ENCODE peak calls at places on chromosomes 4 and X, in nine cellular contexts. One of them, this sample, is unnamed.
A peak's percentile ranks its signal among the peaks of the same experiment; 100 is the strongest.

GRCh38 chrX:43693602-43694406 is 37.7 kb downstream of the MAOA start:
- DNase-seq in psoas muscle: no peak
- DNase-seq in stomach: no peak
- DNase-seq in small intestine: no peak
- DNase-seq in endothelial cell of umbilical vein: peak; percentile 76
- DNase-seq in adrenal gland: peak; percentile 44
- DNase-seq in aorta: no peak
- DNase-seq in WERI-Rb-1: no peak
- DNase-seq in left ventricle myocardium inferior: no peak
- DNase-seq in this sample: no peak

GRCh38 chrX:150696264-150696789 is 3.1 kb downstream of the MTMR1 start:
- DNase-seq in left ventricle myocardium inferior: no peak
- DNase-seq in endothelial cell of umbilical vein: no peak
- DNase-seq in stomach: no peak
- DNase-seq in adrenal gland: no peak
- DNase-seq in WERI-Rb-1: no peak
- DNase-seq in small intestine: no peak
- DNase-seq in aorta: no peak
- DNase-seq in psoas muscle: no peak
- DNase-seq in this sample: no peak

GRCh38 chr4:79163981-79164490 is 161.8 kb downstream of the NAA11 start:
- DNase-seq in WERI-Rb-1: no peak
- DNase-seq in psoas muscle: no peak
- DNase-seq in aorta: no peak
- DNase-seq in adrenal gland: no peak
- DNase-seq in small intestine: no peak
- DNase-seq in endothelial cell of umbilical vein: no peak
- DNase-seq in left ventricle myocardium inferior: no peak
- DNase-seq in stomach: no peak
- DNase-seq in this sample: no peak

GRCh38 chr4:61201562-61202099 is 1.5 kb downstream of the ADGRL3 start:
- DNase-seq in small intestine: no peak
- DNase-seq in stomach: no peak
- DNase-seq in endothelial cell of umbilical vein: no peak
- DNase-seq in aorta: no peak
- DNase-seq in left ventricle myocardium inferior: peak; percentile 15
- DNase-seq in psoas muscle: no peak
- DNase-seq in WERI-Rb-1: peak; percentile 10
- DNase-seq in adrenal gland: no peak
- DNase-seq in this sample: no peak

GRCh38 chrX:2283111-2283847 is 217.5 kb downstream of the DHRSX start:
- DNase-seq in endothelial cell of umbilical vein: no peak
- DNase-seq in WERI-Rb-1: no peak
- DNase-seq in stomach: no peak
- DNase-seq in small intestine: no peak
- DNase-seq in aorta: no peak
- DNase-seq in adrenal gland: no peak
- DNase-seq in psoas muscle: no peak
- DNase-seq in left ventricle myocardium inferior: no peak
- DNase-seq in this sample: no peak

GRCh38 chr4:41939016-41939623 is 3.9 kb downstream of the TMEM33 start:
- DNase-seq in small intestine: no peak
- DNase-seq in left ventricle myocardium inferior: no peak
- DNase-seq in stomach: no peak
- DNase-seq in endothelial cell of umbilical vein: no peak
- DNase-seq in psoas muscle: no peak
- DNase-seq in aorta: no peak
- DNase-seq in WERI-Rb-1: no peak
- DNase-seq in adrenal gland: no peak
- DNase-seq in this sample: no peak

GRCh38 chr4:64174247-64174882 is 234.9 kb downstream of the TECRL start:
- DNase-seq in endothelial cell of umbilical vein: no peak
- DNase-seq in psoas muscle: no peak
- DNase-seq in aorta: no peak
- DNase-seq in small intestine: no peak
- DNase-seq in adrenal gland: no peak
- DNase-seq in left ventricle myocardium inferior: no peak
- DNase-seq in stomach: no peak
- DNase-seq in WERI-Rb-1: no peak
- DNase-seq in this sample: no peak

GRCh38 chr4:1856920-1857699 is 1.2 kb upstream of the LETM1 start:
- DNase-seq in endothelial cell of umbilical vein: no peak
- DNase-seq in stomach: no peak
- DNase-seq in adrenal gland: peak; percentile 41
- DNase-seq in aorta: peak; percentile 59
- DNase-seq in small intestine: peak; percentile 22
- DNase-seq in WERI-Rb-1: peak; percentile 62
- DNase-seq in psoas muscle: no peak
- DNase-seq in left ventricle myocardium inferior: no peak
- DNase-seq in this sample: no peak

GRCh38 chr4:1539132-1539755 is 133.0 kb upstream of the NKX1-1 start:
- DNase-seq in adrenal gland: no peak
- DNase-seq in left ventricle myocardium inferior: no peak
- DNase-seq in stomach: no peak
- DNase-seq in small intestine: no peak
- DNase-seq in endothelial cell of umbilical vein: no peak
- DNase-seq in WERI-Rb-1: no peak
- DNase-seq in aorta: no peak
- DNase-seq in psoas muscle: peak; percentile 30
- DNase-seq in this sample: no peak

GRCh38 chr4:89363156-89363555 is 55.6 kb upstream of the GPRIN3 start:
- DNase-seq in aorta: no peak
- DNase-seq in WERI-Rb-1: no peak
- DNase-seq in adrenal gland: no peak
- DNase-seq in small intestine: no peak
- DNase-seq in psoas muscle: no peak
- DNase-seq in stomach: no peak
- DNase-seq in endothelial cell of umbilical vein: no peak
- DNase-seq in left ventricle myocardium inferior: no peak
- DNase-seq in this sample: no peak

GRCh38 chr4:152206646-152207435 is 329.1 kb downstream of the FBXW7 start:
- DNase-seq in psoas muscle: no peak
- DNase-seq in adrenal gland: no peak
- DNase-seq in endothelial cell of umbilical vein: peak; percentile 65
- DNase-seq in left ventricle myocardium inferior: no peak
- DNase-seq in WERI-Rb-1: no peak
- DNase-seq in stomach: no peak
- DNase-seq in aorta: no peak
- DNase-seq in small intestine: no peak
- DNase-seq in this sample: no peak

GRCh38 chr4:185457136-185457535 is 14.4 kb downstream of the CCDC110 start:
- DNase-seq in WERI-Rb-1: peak; percentile 45
- DNase-seq in adrenal gland: no peak
- DNase-seq in aorta: no peak
- DNase-seq in left ventricle myocardium inferior: no peak
- DNase-seq in stomach: no peak
- DNase-seq in psoas muscle: no peak
- DNase-seq in endothelial cell of umbilical vein: no peak
- DNase-seq in small intestine: no peak
- DNase-seq in this sample: no peak

GRCh38 chrX:130082244-130083106 is 27.8 kb downstream of the ELF4 start:
- DNase-seq in aorta: peak; percentile 69
- DNase-seq in adrenal gland: no peak
- DNase-seq in endothelial cell of umbilical vein: no peak
- DNase-seq in small intestine: peak; percentile 59
- DNase-seq in psoas muscle: peak; percentile 69
- DNase-seq in stomach: peak; percentile 37
- DNase-seq in WERI-Rb-1: no peak
- DNase-seq in left ventricle myocardium inferior: peak; percentile 29
- DNase-seq in this sample: peak; percentile 62

GRCh38 chr4:99062120-99062519 is 26.5 kb downstream of the ADH5 start:
- DNase-seq in stomach: no peak
- DNase-seq in WERI-Rb-1: no peak
- DNase-seq in psoas muscle: no peak
- DNase-seq in aorta: no peak
- DNase-seq in endothelial cell of umbilical vein: no peak
- DNase-seq in small intestine: no peak
- DNase-seq in adrenal gland: no peak
- DNase-seq in left ventricle myocardium inferior: no peak
- DNase-seq in this sample: no peak

GRCh38 chrX:1750267-1750666 is 135.4 kb downstream of the ASMT start:
- DNase-seq in psoas muscle: no peak
- DNase-seq in small intestine: no peak
- DNase-seq in WERI-Rb-1: no peak
- DNase-seq in stomach: no peak
- DNase-seq in endothelial cell of umbilical vein: no peak
- DNase-seq in left ventricle myocardium inferior: no peak
- DNase-seq in adrenal gland: no peak
- DNase-seq in aorta: no peak
- DNase-seq in this sample: no peak

GRCh38 chr4:24930136-24930535 is 17.3 kb upstream of the CCDC149 start:
- DNase-seq in aorta: no peak
- DNase-seq in psoas muscle: no peak
- DNase-seq in stomach: no peak
- DNase-seq in WERI-Rb-1: no peak
- DNase-seq in small intestine: no peak
- DNase-seq in endothelial cell of umbilical vein: no peak
- DNase-seq in adrenal gland: no peak
- DNase-seq in left ventricle myocardium inferior: no peak
- DNase-seq in this sample: no peak

GRCh38 chrX:16828126-16828908 is 41.8 kb downstream of the RBBP7 start:
- DNase-seq in aorta: no peak
- DNase-seq in WERI-Rb-1: no peak
- DNase-seq in adrenal gland: peak; percentile 66
- DNase-seq in left ventricle myocardium inferior: no peak
- DNase-seq in stomach: no peak
- DNase-seq in psoas muscle: no peak
- DNase-seq in endothelial cell of umbilical vein: peak; percentile 66
- DNase-seq in small intestine: no peak
- DNase-seq in this sample: no peak

GRCh38 chrX:67328496-67328895 is 215.3 kb upstream of the AR start:
- DNase-seq in adrenal gland: no peak
- DNase-seq in stomach: no peak
- DNase-seq in small intestine: no peak
- DNase-seq in psoas muscle: no peak
- DNase-seq in aorta: no peak
- DNase-seq in endothelial cell of umbilical vein: no peak
- DNase-seq in left ventricle myocardium inferior: no peak
- DNase-seq in WERI-Rb-1: no peak
- DNase-seq in this sample: no peak

GRCh38 chrX:34119122-34119521 is 13.0 kb downstream of the FAM47A start:
- DNase-seq in WERI-Rb-1: no peak
- DNase-seq in psoas muscle: no peak
- DNase-seq in adrenal gland: no peak
- DNase-seq in aorta: no peak
- DNase-seq in small intestine: no peak
- DNase-seq in stomach: no peak
- DNase-seq in left ventricle myocardium inferior: no peak
- DNase-seq in endothelial cell of umbilical vein: no peak
- DNase-seq in this sample: no peak

GRCh38 chr4:85951-86350 is 32.8 kb downstream of the ZNF595 start:
- DNase-seq in aorta: no peak
- DNase-seq in left ventricle myocardium inferior: no peak
- DNase-seq in stomach: no peak
- DNase-seq in psoas muscle: no peak
- DNase-seq in small intestine: no peak
- DNase-seq in WERI-Rb-1: no peak
- DNase-seq in endothelial cell of umbilical vein: no peak
- DNase-seq in adrenal gland: no peak
- DNase-seq in this sample: no peak
- H3K9me3 ChIP-seq in aorta: peaks cover 9% of the 10 kb centered on the region
- H3K9me3 ChIP-seq in left ventricle myocardium inferior: peaks cover 100% of the 10 kb centered on the region
- H3K9me3 ChIP-seq in stomach: peaks cover 68% of the 10 kb centered on the region
- H3K9me3 ChIP-seq in psoas muscle: peaks cover 100% of the 10 kb centered on the region
- H3K9me3 ChIP-seq in small intestine: peaks cover 3% of the 10 kb centered on the region
- H3K9me3 ChIP-seq in WERI-Rb-1: peaks cover 59% of the 10 kb centered on the region
- H3K9me3 ChIP-seq in endothelial cell of umbilical vein: peaks cover 18% of the 10 kb centered on the region
- H3K9me3 ChIP-seq in adrenal gland: peaks cover 59% of the 10 kb centered on the region
- H3K9me3 ChIP-seq in this sample: peaks cover 27% of the 10 kb centered on the region

DNA sequence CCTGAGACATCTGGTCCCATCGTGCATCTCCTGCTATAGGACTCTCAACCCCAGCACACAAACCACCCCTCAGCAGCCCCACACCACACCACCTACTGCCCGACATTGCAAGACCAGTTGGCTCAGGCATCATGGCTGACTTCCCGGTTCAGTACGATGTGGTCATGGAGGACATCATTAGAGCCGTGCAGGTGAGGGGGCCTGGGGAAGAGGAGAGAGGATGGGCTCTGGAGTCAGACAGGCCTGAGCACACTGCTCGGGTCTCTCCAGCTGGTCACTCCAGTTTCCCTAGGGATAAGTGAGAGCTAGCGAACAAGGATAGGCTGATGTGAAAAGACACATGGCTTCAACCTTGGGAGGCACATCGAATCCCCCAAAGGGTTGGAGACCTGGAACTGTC is 17.2 kb downstream of the MAGED2 start:
- DNase-seq in stomach: no peak
- DNase-seq in left ventricle myocardium inferior: no peak
- DNase-seq in endothelial cell of umbilical vein: no peak
- DNase-seq in adrenal gland: no peak
- DNase-seq in aorta: no peak
- DNase-seq in WERI-Rb-1: no peak
- DNase-seq in psoas muscle: no peak
- DNase-seq in small intestine: no peak
- DNase-seq in this sample: no peak
- H3K9me3 ChIP-seq in stomach: no peaks in the 10 kb centered on the region
- H3K9me3 ChIP-seq in left ventricle myocardium inferior: no peaks in the 10 kb centered on the region
- H3K9me3 ChIP-seq in endothelial cell of umbilical vein: no peaks in the 10 kb centered on the region
- H3K9me3 ChIP-seq in adrenal gland: no peaks in the 10 kb centered on the region
- H3K9me3 ChIP-seq in aorta: no peaks in the 10 kb centered on the region
- H3K9me3 ChIP-seq in WERI-Rb-1: no peaks in the 10 kb centered on the region
- H3K9me3 ChIP-seq in psoas muscle: no peaks in the 10 kb centered on the region
- H3K9me3 ChIP-seq in small intestine: no peaks in the 10 kb centered on the region
- H3K9me3 ChIP-seq in this sample: no peaks in the 10 kb centered on the region

DNA sequence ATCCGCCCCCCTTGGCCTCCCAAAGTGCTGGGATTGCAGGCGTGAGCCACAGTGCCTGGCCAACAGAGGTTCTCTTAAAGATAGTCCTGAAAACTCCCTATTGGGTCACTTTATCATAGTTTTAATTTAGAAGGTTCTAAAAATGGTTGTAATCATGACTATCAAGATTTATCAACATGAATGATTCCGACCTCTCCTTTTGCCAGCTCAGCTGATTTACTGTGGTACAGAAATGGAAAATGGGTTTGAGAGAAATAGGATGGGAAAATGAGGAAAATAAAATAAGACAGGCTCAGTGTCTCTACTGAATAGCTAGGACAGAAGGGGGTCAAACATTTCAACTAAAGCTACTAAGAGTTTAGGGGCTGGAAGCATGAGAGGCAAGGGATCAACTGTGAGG is 28.2 kb upstream of the UGDH start:
- DNase-seq in endothelial cell of umbilical vein: no peak
- DNase-seq in stomach: no peak
- DNase-seq in aorta: no peak
- DNase-seq in psoas muscle: no peak
- DNase-seq in left ventricle myocardium inferior: no peak
- DNase-seq in small intestine: no peak
- DNase-seq in adrenal gland: no peak
- DNase-seq in WERI-Rb-1: no peak
- DNase-seq in this sample: no peak
- H3K9me3 ChIP-seq in endothelial cell of umbilical vein: no peaks in the 10 kb centered on the region
- H3K9me3 ChIP-seq in stomach: no peaks in the 10 kb centered on the region
- H3K9me3 ChIP-seq in aorta: no peaks in the 10 kb centered on the region
- H3K9me3 ChIP-seq in psoas muscle: no peaks in the 10 kb centered on the region
- H3K9me3 ChIP-seq in left ventricle myocardium inferior: no peaks in the 10 kb centered on the region
- H3K9me3 ChIP-seq in small intestine: no peaks in the 10 kb centered on the region
- H3K9me3 ChIP-seq in adrenal gland: no peaks in the 10 kb centered on the region
- H3K9me3 ChIP-seq in WERI-Rb-1: no peaks in the 10 kb centered on the region
- H3K9me3 ChIP-seq in this sample: no peaks in the 10 kb centered on the region

DNA sequence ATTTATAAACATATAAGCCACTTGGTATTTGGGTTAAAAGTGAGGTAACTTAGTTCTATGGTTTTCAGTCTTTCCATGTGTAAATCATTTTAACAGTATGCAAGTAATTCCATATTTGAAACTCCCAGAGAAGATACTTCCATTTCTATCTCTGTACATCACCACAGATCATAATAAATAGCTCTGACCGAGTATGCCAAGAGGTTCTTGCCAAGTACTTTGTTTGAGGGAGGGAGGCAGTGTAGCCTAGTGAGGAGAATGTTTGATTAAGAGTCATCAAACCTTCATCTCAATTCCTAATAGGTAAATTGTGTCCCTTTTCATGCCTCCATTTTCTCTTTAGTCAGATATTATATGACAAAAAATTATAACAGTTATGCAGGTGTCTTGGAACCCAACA is 123.7 kb downstream of the ANK2 start:
- DNase-seq in aorta: no peak
- DNase-seq in psoas muscle: no peak
- DNase-seq in endothelial cell of umbilical vein: no peak
- DNase-seq in WERI-Rb-1: no peak
- DNase-seq in adrenal gland: no peak
- DNase-seq in small intestine: no peak
- DNase-seq in stomach: no peak
- DNase-seq in left ventricle myocardium inferior: no peak
- DNase-seq in this sample: no peak
- H3K9me3 ChIP-seq in aorta: no peaks in the 10 kb centered on the region
- H3K9me3 ChIP-seq in psoas muscle: no peaks in the 10 kb centered on the region
- H3K9me3 ChIP-seq in endothelial cell of umbilical vein: no peaks in the 10 kb centered on the region
- H3K9me3 ChIP-seq in WERI-Rb-1: no peaks in the 10 kb centered on the region
- H3K9me3 ChIP-seq in adrenal gland: no peaks in the 10 kb centered on the region
- H3K9me3 ChIP-seq in small intestine: no peaks in the 10 kb centered on the region
- H3K9me3 ChIP-seq in stomach: no peaks in the 10 kb centered on the region
- H3K9me3 ChIP-seq in left ventricle myocardium inferior: no peaks in the 10 kb centered on the region
- H3K9me3 ChIP-seq in this sample: no peaks in the 10 kb centered on the region